ENCODE peak calls at places on chromosomes 12 and 14, in four cellular contexts. One of them, this sample, is unnamed.

GRCh38 chr12:110431957-110432587 is 18.1 kb downstream of the ARPC3 start:
- DNase-seq in IMR-90: no peak
- DNase-seq in sigmoid colon: peak; percentile 41
- DNase-seq in fibroblast of the aortic adventitia: no peak
- DNase-seq in this sample: no peak

GRCh38 chr12:32566663-32567634 is 112.2 kb upstream of the DNM1L start:
- DNase-seq in fibroblast of the aortic adventitia: peak; percentile 37
- DNase-seq in sigmoid colon: no peak
- DNase-seq in IMR-90: peak; percentile 10
- DNase-seq in this sample: no peak

GRCh38 chr14:39422243-39422642 is 10.0 kb downstream of the FBXO33 start:
- DNase-seq in fibroblast of the aortic adventitia: no peak
- DNase-seq in IMR-90: no peak
- DNase-seq in sigmoid colon: no peak
- DNase-seq in this sample: no peak

GRCh38 chr12:65803253-65803652 is 21.0 kb upstream of the HMGA2 start:
- DNase-seq in sigmoid colon: no peak
- DNase-seq in fibroblast of the aortic adventitia: peak; percentile 31
- DNase-seq in IMR-90: no peak
- DNase-seq in this sample: no peak

GRCh38 chr12:67911293-67911637 is 78.0 kb upstream of the IFNG-AS1 start:
- DNase-seq in IMR-90: peak; percentile 23
- DNase-seq in fibroblast of the aortic adventitia: peak; percentile 64
- DNase-seq in sigmoid colon: no peak
- DNase-seq in this sample: no peak

GRCh38 chr14:101716956-101717662 is 44.4 kb upstream of the PPP2R5C start:
- DNase-seq in sigmoid colon: no peak
- DNase-seq in IMR-90: no peak
- DNase-seq in fibroblast of the aortic adventitia: no peak
- DNase-seq in this sample: peak; percentile 21

GRCh38 chr12:116135209-116135930 is 142.1 kb downstream of the MED13L start:
- DNase-seq in sigmoid colon: no peak
- DNase-seq in IMR-90: peak; percentile 83
- DNase-seq in fibroblast of the aortic adventitia: peak; percentile 58
- DNase-seq in this sample: peak; percentile 84

GRCh38 chr12:8145754-8146415 is 10.9 kb upstream of the ZNF705A start:
- DNase-seq in fibroblast of the aortic adventitia: peak; percentile 93
- DNase-seq in sigmoid colon: peak; percentile 62
- DNase-seq in IMR-90: peak; percentile 85
- DNase-seq in this sample: no peak

GRCh38 chr12:28652239-28652638 is 462.0 kb downstream of the CCDC91 start:
- DNase-seq in IMR-90: peak; percentile 2
- DNase-seq in sigmoid colon: no peak
- DNase-seq in fibroblast of the aortic adventitia: no peak
- DNase-seq in this sample: no peak

GRCh38 chr12:50302686-50303085 is 19.4 kb upstream of the LIMA1 start:
- DNase-seq in sigmoid colon: no peak
- DNase-seq in fibroblast of the aortic adventitia: peak; percentile 26
- DNase-seq in IMR-90: peak; percentile 85
- DNase-seq in this sample: no peak

GRCh38 chr12:116130431-116130830 is 147.1 kb downstream of the MED13L start:
- DNase-seq in sigmoid colon: no peak
- DNase-seq in IMR-90: peak; percentile 67
- DNase-seq in fibroblast of the aortic adventitia: peak; percentile 73
- DNase-seq in this sample: no peak

GRCh38 chr14:100076133-100076532 is 10.9 kb downstream of the EVL start:
- DNase-seq in fibroblast of the aortic adventitia: peak; percentile 27
- DNase-seq in sigmoid colon: no peak
- DNase-seq in IMR-90: peak; percentile 40
- DNase-seq in this sample: peak; percentile 19

GRCh38 chr14:100077441-100077840 is 12.2 kb downstream of the EVL start:
- DNase-seq in IMR-90: no peak
- DNase-seq in sigmoid colon: no peak
- DNase-seq in fibroblast of the aortic adventitia: no peak
- DNase-seq in this sample: no peak

GRCh38 chr14:100076630-100077029 is 11.4 kb downstream of the EVL start:
- DNase-seq in IMR-90: peak; percentile 81
- DNase-seq in sigmoid colon: peak; percentile 82
- DNase-seq in fibroblast of the aortic adventitia: peak; percentile 89
- DNase-seq in this sample: peak; percentile 73

GRCh38 chr14:100072783-100073346 is 7.6 kb downstream of the EVL start:
- DNase-seq in fibroblast of the aortic adventitia: no peak
- DNase-seq in sigmoid colon: no peak
- DNase-seq in IMR-90: no peak
- DNase-seq in this sample: peak; percentile 67

DNA sequence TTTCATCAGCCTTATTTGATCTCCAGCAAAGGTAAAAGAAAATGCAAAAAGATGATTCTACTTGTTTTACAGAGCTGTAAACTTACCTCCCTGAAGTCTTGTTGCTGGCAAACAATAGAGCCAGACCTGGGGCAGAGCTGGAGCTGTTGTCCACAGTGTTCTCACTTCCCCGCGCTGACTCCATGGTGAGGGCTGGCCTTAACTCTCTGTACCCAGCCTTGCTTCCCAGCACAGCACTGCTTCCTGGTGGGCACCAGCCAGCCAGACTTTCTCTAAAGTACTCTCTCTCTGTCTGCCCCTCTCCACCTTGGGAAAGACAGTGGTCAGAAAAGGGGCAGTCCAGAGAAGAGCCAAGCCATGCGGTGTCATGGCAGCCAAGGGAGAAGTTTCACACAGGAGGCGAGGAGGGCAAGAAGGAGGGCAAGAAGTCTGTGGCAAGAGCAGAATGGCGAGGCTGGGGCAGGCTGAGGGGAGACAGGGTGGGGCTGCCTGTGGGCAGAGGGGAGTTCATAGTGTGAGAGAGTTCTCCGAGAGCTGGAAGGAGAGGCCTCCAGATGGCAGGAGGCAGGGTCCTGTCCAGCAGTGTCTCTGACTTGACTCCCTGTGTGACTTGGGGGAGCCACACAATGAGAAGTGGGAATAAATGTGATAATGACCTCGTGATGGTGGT is 9.3 kb downstream of the EVL start:
- DNase-seq in IMR-90: no peak
- DNase-seq in fibroblast of the aortic adventitia: no peak
- DNase-seq in sigmoid colon: no peak
- DNase-seq in this sample: no peak
- H3K4me3 ChIP-seq in IMR-90: no peak overlapping the region
- H3K4me3 ChIP-seq in fibroblast of the aortic adventitia: no peak overlapping the region
- H3K4me3 ChIP-seq in sigmoid colon: no peak overlapping the region
- H3K4me3 ChIP-seq in this sample: no peak overlapping the region

DNA sequence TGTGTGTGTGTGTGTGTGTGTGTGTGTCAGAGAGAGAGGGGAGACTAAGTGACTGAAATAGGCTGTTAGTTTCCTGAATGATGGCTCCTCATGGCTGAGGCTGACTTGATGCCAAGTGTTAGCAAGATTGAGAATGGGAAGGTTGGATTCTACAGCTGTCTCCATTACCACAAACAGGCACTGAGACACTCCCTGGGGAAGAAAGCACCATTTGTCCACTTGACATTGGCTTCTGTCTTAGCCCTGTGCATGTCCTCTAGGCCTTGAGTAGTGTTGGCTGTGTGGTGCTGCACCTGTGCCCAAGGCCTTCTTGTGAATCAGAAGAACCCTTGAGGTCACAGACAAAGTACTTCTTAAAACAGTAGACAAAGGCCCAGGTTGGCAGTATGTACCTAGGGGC is 15.6 kb downstream of the ERG28 start:
- DNase-seq in fibroblast of the aortic adventitia: no peak
- DNase-seq in IMR-90: no peak
- DNase-seq in sigmoid colon: no peak
- DNase-seq in this sample: no peak
- TF ChIP-seq CTCF in fibroblast of the aortic adventitia: no peak
- TF ChIP-seq CTCF in IMR-90: no peak
- TF ChIP-seq CTCF in sigmoid colon: no peak
- TF ChIP-seq CTCF in this sample: no peak

GRCh38 chr12:12482150-12482761 is 80.4 kb downstream of the DUSP16 start:
- DNase-seq in IMR-90: no peak
- DNase-seq in fibroblast of the aortic adventitia: no peak
- DNase-seq in sigmoid colon: no peak
- DNase-seq in this sample: no peak
- H3K4me3 ChIP-seq in IMR-90: no peak overlapping the region
- H3K4me3 ChIP-seq in fibroblast of the aortic adventitia: no peak overlapping the region
- H3K4me3 ChIP-seq in sigmoid colon: no peak overlapping the region
- H3K4me3 ChIP-seq in this sample: no peak overlapping the region

GRCh38 chr12:93836616-93837260 is 159.6 kb downstream of the CRADD start:
- DNase-seq in IMR-90: no peak
- DNase-seq in sigmoid colon: no peak
- DNase-seq in fibroblast of the aortic adventitia: no peak
- DNase-seq in this sample: no peak
- TF ChIP-seq CTCF in IMR-90: no peak
- TF ChIP-seq CTCF in sigmoid colon: no peak
- TF ChIP-seq CTCF in fibroblast of the aortic adventitia: no peak
- TF ChIP-seq CTCF in this sample: no peak

DNA sequence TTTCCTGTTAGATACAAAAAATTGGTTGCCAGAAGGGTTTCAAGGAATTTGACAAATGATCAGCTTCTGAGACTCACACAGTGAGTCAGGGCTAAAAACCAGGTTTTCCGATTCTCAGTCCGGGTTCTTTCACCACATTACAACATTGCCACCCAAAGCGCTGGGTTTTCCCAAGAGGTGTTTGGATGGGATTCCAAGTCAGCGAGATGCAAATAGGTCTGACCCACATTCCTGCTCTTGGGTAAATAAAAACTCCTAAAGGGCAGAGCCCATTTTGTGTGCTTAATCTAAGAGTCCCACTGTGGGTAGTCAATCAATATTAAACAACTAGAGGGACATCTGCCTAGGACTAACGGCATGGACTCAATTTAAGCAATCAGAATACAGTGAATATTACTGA is 5.4 kb upstream of the RIC8B start:
- DNase-seq in sigmoid colon: no peak
- DNase-seq in fibroblast of the aortic adventitia: peak; percentile 82
- DNase-seq in IMR-90: peak; percentile 38
- DNase-seq in this sample: no peak
- H3K4me3 ChIP-seq in sigmoid colon: no peak overlapping the region
- H3K4me3 ChIP-seq in fibroblast of the aortic adventitia: no peak overlapping the region
- H3K4me3 ChIP-seq in IMR-90: no peak overlapping the region
- H3K4me3 ChIP-seq in this sample: no peak overlapping the region

GRCh38 chr14:22865424-22866215 is 5.9 kb upstream of the LRP10 start:
- DNase-seq in IMR-90: no peak
- DNase-seq in sigmoid colon: no peak
- DNase-seq in fibroblast of the aortic adventitia: no peak
- DNase-seq in this sample: no peak
- TF ChIP-seq CTCF in IMR-90: no peak
- TF ChIP-seq CTCF in sigmoid colon: no peak
- TF ChIP-seq CTCF in fibroblast of the aortic adventitia: peak; percentile 25
- TF ChIP-seq CTCF in this sample: peak; percentile 16

DNA sequence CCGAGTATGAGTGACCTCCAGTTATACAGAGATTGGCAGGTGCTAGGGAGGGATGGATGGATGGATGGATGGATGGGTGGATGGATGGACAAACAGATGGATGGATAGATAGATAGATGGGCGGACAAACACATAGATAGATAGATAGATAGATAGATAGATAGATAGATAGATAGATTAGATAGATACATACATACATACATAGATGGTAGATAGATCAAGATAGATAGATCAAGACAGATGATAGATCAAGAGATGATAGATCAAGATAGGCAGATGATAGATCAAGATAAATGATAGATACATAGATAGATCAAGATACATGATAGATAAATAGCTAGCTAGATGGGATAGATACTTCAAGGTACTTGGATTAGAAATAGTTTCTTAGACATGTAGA is 18.6 kb upstream of the RFLNA start:
- DNase-seq in sigmoid colon: no peak
- DNase-seq in IMR-90: no peak
- DNase-seq in fibroblast of the aortic adventitia: no peak
- DNase-seq in this sample: no peak
- H3K4me3 ChIP-seq in sigmoid colon: no peak overlapping the region
- H3K4me3 ChIP-seq in IMR-90: no peak overlapping the region
- H3K4me3 ChIP-seq in fibroblast of the aortic adventitia: no peak overlapping the region
- H3K4me3 ChIP-seq in this sample: no peak overlapping the region

This sample was measured in bronchial epithelial cell.